ENCODE peak calls at places on chromosomes 4 and X, in nine cellular contexts. A is uterus, Y is tibial nerve, G is PC-3, P is heart left ventricle, S is AG10803, I is fibroblast of pulmonary artery, N is cardiac fibroblast, E is colonic mucosa. W is an unnamed sample.

GRCh38 chrX:155246748-155247147 is 17.5 kb downstream of the RAB39B start:
- DNase-seq in G (no peak), E (no peak), S (no peak), Y (no peak), I (no peak), N (no peak), P (no peak), A (no peak), W (no peak)

GRCh38 chr4:45732161-45732560 is 391.7 kb downstream of the GABRG1 start:
- DNase-seq in A (no peak), S (no peak), P (no peak), N (no peak), G (no peak), I (no peak), E (no peak), Y (no peak), W (no peak)

GRCh38 chrX:45632506-45632905 is 431.8 kb upstream of the DIPK2B start:
- DNase-seq in Y (no peak), E (no peak), P (no peak), G (no peak), I (no peak), S (no peak), N (no peak), A (no peak), W (no peak)

GRCh38 chrX:77924320-77924859 is 13.9 kb downstream of the ATP7A start:
- DNase-seq in P (no peak), E (no peak), Y (no peak), S (no peak), A (no peak), I (no peak), G (no peak), N (no peak), W (no peak)

GRCh38 chr4:80963051-80963450 is 67.5 kb upstream of the BMP3 start:
- DNase-seq in Y (no peak), P (no peak), I (no peak), N (peak; percentile 2), G (peak; percentile 11), E (no peak), A (no peak), S (peak; percentile 7), W (no peak)

GRCh38 chr4:16692493-16692892 is 206.0 kb downstream of the LDB2 start:
- DNase-seq in S (no peak), Y (no peak), G (no peak), A (no peak), P (no peak), E (no peak), I (no peak), N (no peak), W (no peak)

GRCh38 chrX:132716006-132716405 is 227.2 kb upstream of the MBNL3 start:
- DNase-seq in G (peak; percentile 10), A (no peak), E (no peak), Y (no peak), P (no peak), S (no peak), I (no peak), N (peak; percentile 0), W (no peak)

GRCh38 chrX:153875391-153876111 is 10.4 kb downstream of the L1CAM start:
- DNase-seq in S (peak; percentile 8), I (peak; percentile 23), P (no peak), G (peak; percentile 54), A (peak; percentile 54), E (peak; percentile 49), N (peak; percentile 26), Y (peak; percentile 29), W (peak; percentile 57)

GRCh38 chrX:101217689-101218088 is 1.9 kb upstream of the DRP2 start:
- DNase-seq in S (no peak), N (no peak), I (no peak), E (no peak), Y (no peak), P (no peak), G (no peak), A (no peak), W (no peak)

GRCh38 chr4:77581724-77582123 is 23.9 kb upstream of the CXCL13 start:
- DNase-seq in Y (no peak), N (no peak), P (no peak), E (no peak), I (no peak), G (peak; percentile 68), S (no peak), A (no peak), W (no peak)

GRCh38 chr4:85828295-85828910 is 353.5 kb downstream of the ARHGAP24 start:
- DNase-seq in P (no peak), N (peak; percentile 84), S (peak; percentile 56), Y (no peak), I (peak; percentile 45), G (peak; percentile 43), E (no peak), A (no peak), W (no peak)

GRCh38 chrX:56813318-56813837 is 84.3 kb downstream of the NBDY start:
- DNase-seq in Y (peak; percentile 19), G (no peak), I (peak; percentile 81), A (no peak), N (peak; percentile 84), P (no peak), S (peak; percentile 83), E (no peak), W (no peak)

GRCh38 chr4:163391756-163392155 is 48.1 kb downstream of the NPY5R start:
- DNase-seq in N (no peak), I (peak; percentile 51), E (no peak), G (no peak), A (no peak), P (no peak), Y (no peak), S (no peak), W (no peak)

GRCh38 chrX:11647048-11647650 is 18.6 kb downstream of the ARHGAP6 start:
- DNase-seq in Y (no peak), E (no peak), G (no peak), S (no peak), N (no peak), P (no peak), I (no peak), A (no peak), W (no peak)

GRCh38 chr4:8512510-8512909 is 67.7 kb upstream of the GPR78 start:
- DNase-seq in Y (no peak), A (no peak), I (no peak), P (no peak), S (no peak), N (no peak), E (no peak), G (no peak), W (no peak)

GRCh38 chr4:173717581-173717980 is 187.6 kb upstream of the HAND2 start:
- DNase-seq in A (no peak), I (no peak), G (no peak), Y (no peak), P (no peak), N (no peak), E (no peak), S (no peak), W (no peak)

GRCh38 chrX:47854474-47854873 is 17.8 kb downstream of the ZNF81 start:
- DNase-seq in G (peak; percentile 30), Y (peak; percentile 16), S (peak; percentile 10), P (no peak), N (peak; percentile 39), A (peak; percentile 27), E (peak; percentile 53), I (peak; percentile 49), W (peak; percentile 67)

GRCh38 chr4:171118091-171118490 is 695.1 kb upstream of the GALNTL6 start:
- DNase-seq in G (peak; percentile 25), E (no peak), Y (no peak), S (no peak), I (no peak), A (no peak), N (no peak), P (no peak), W (no peak)

GRCh38 chrX:75276666-75277065 is 2.8 kb downstream of the UPRT start:
- DNase-seq in P (no peak), E (no peak), I (no peak), Y (no peak), A (no peak), G (no peak), S (no peak), N (peak; percentile 5), W (no peak)

GRCh38 chr4:184147858-184148799 is 69.5 kb downstream of the ENPP6 start:
- DNase-seq in G (no peak), S (peak; percentile 35), I (no peak), A (no peak), E (no peak), P (no peak), N (peak; percentile 12), Y (no peak), W (no peak)

GRCh38 chr4:111945014-111945413 is 200.2 kb upstream of the FAM241A start:
- DNase-seq in P (no peak), Y (no peak), A (no peak), I (peak; percentile 17), S (peak; percentile 23), N (peak; percentile 15), E (no peak), G (peak; percentile 10), W (no peak)

GRCh38 chr4:74751247-74751646 is 43.1 kb downstream of the BTC start:
- DNase-seq in Y (no peak), A (no peak), S (no peak), N (no peak), G (no peak), I (no peak), E (no peak), P (no peak), W (no peak)

GRCh38 chr4:100372432-100372831 is 145.4 kb downstream of the EMCN start:
- DNase-seq in Y (no peak), S (no peak), P (no peak), A (no peak), G (peak; percentile 30), E (no peak), N (peak; percentile 18), I (peak; percentile 20), W (no peak)
- TF ChIP-seq CTCF in Y (no peak), S (peak; percentile 52), P (no peak), A (no peak), G (peak; percentile 59), E (no peak), N (peak; percentile 66), I (peak; percentile 65), W (no peak)

GRCh38 chr4:107838138-107838618 is 13.4 kb downstream of the SGMS2 start:
- DNase-seq in E (no peak), Y (no peak), I (peak; percentile 67), P (no peak), N (peak; percentile 78), A (no peak), G (no peak), S (peak; percentile 54), W (no peak)
- H3K4me3 ChIP-seq in E (no peak overlapping the region), Y (no peak overlapping the region), I (no peak overlapping the region), P (no peak overlapping the region), N (no peak overlapping the region), A (no peak overlapping the region), G (no peak overlapping the region), S (no peak overlapping the region), W (no peak overlapping the region)

GRCh38 chr4:86891785-86892638 is at the start of gene C4orf36:
- DNase-seq in N (peak; percentile 42), P (peak; percentile 60), G (peak; percentile 81), E (peak; percentile 80), S (peak; percentile 40), Y (peak; percentile 53), I (peak; percentile 41), A (peak; percentile 60), W (peak; percentile 74)
- TF ChIP-seq CTCF in N (no peak), P (no peak), G (peak; percentile 16), E (no peak), S (no peak), Y (no peak), I (no peak), A (no peak), W (no peak)

DNA sequence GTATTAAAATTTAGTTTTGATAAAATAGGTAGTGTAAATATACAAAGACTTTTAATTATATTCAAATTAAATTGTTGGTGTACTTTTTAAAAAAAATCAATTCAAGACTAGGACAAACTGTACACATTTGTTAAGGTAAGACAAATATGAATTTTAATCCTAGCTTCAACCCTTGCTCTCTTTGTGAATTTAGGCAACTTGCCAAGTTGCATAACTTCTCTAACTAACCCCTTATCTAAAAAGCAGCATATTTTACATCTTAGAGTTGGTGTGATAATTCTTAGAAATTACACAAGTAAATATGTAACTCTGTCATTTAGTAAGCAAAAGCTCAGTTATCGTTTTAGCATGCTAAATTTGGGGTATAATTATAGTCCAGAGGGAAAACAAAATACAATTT is 78.1 kb upstream of the FSTL5 start:
- DNase-seq in P (no peak), I (peak; percentile 0), S (no peak), Y (no peak), A (no peak), E (no peak), N (no peak), G (no peak), W (no peak)
- H3K4me3 ChIP-seq in P (no peak overlapping the region), I (no peak overlapping the region), S (no peak overlapping the region), Y (no peak overlapping the region), A (no peak overlapping the region), E (no peak overlapping the region), N (no peak overlapping the region), G (no peak overlapping the region), W (no peak overlapping the region)

W was measured in testis.